ENCODE peak calls at places on chromosomes 6 and 20, in seven cellular contexts. One of them, this sample, is unnamed.

GRCh38 chr6:20454201-20454824 is 52.6 kb downstream of the E2F3 start:
- DNase-seq in HepG2: no peak
- DNase-seq in K562: peak; percentile 69
- DNase-seq in SK-N-SH: no peak
- DNase-seq in HCT116: no peak
- DNase-seq in H1: no peak
- DNase-seq in GM12878: no peak
- DNase-seq in this sample: no peak

GRCh38 chr6:139029470-139030210 is 1.1 kb downstream of the ABRACL start:
- DNase-seq in HepG2: no peak
- DNase-seq in K562: peak; percentile 29
- DNase-seq in SK-N-SH: no peak
- DNase-seq in HCT116: no peak
- DNase-seq in H1: peak; percentile 70
- DNase-seq in GM12878: no peak
- DNase-seq in this sample: no peak

GRCh38 chr6:42142118-42142835 is at the start of gene C6orf132:
- DNase-seq in HepG2: peak; percentile 43
- DNase-seq in K562: no peak
- DNase-seq in SK-N-SH: peak; percentile 44
- DNase-seq in HCT116: no peak
- DNase-seq in H1: peak; percentile 86
- DNase-seq in GM12878: no peak
- DNase-seq in this sample: no peak

GRCh38 chr20:49270736-49271135 is 7.1 kb downstream of the ZNFX1 start:
- DNase-seq in HepG2: no peak
- DNase-seq in K562: no peak
- DNase-seq in SK-N-SH: no peak
- DNase-seq in HCT116: no peak
- DNase-seq in H1: no peak
- DNase-seq in GM12878: no peak
- DNase-seq in this sample: no peak

GRCh38 chr6:39342692-39343460 is 20.4 kb upstream of the KCNK16 start:
- DNase-seq in HepG2: no peak
- DNase-seq in K562: no peak
- DNase-seq in SK-N-SH: no peak
- DNase-seq in HCT116: no peak
- DNase-seq in H1: no peak
- DNase-seq in GM12878: no peak
- DNase-seq in this sample: no peak

GRCh38 chr6:142009647-142010046 is 123.1 kb upstream of the GJE1 start:
- DNase-seq in HepG2: no peak
- DNase-seq in K562: peak; percentile 48
- DNase-seq in SK-N-SH: no peak
- DNase-seq in HCT116: peak; percentile 98
- DNase-seq in H1: no peak
- DNase-seq in GM12878: no peak
- DNase-seq in this sample: no peak

GRCh38 chr20:62603907-62604785 is 38.2 kb upstream of the SLCO4A1 start:
- DNase-seq in HepG2: no peak
- DNase-seq in K562: no peak
- DNase-seq in SK-N-SH: no peak
- DNase-seq in HCT116: no peak
- DNase-seq in H1: no peak
- DNase-seq in GM12878: no peak
- DNase-seq in this sample: no peak

GRCh38 chr20:1438361-1438760 is 28.3 kb downstream of the NSFL1C start:
- DNase-seq in HepG2: no peak
- DNase-seq in K562: no peak
- DNase-seq in SK-N-SH: no peak
- DNase-seq in HCT116: no peak
- DNase-seq in H1: no peak
- DNase-seq in GM12878: no peak
- DNase-seq in this sample: no peak

GRCh38 chr6:98976674-98977365 is 29.1 kb upstream of the FBXL4 start:
- DNase-seq in HepG2: no peak
- DNase-seq in K562: no peak
- DNase-seq in SK-N-SH: no peak
- DNase-seq in HCT116: no peak
- DNase-seq in H1: no peak
- DNase-seq in GM12878: no peak
- DNase-seq in this sample: no peak

GRCh38 chr6:53894086-53894485 is 99.3 kb downstream of the LRRC1 start:
- DNase-seq in HepG2: no peak
- DNase-seq in K562: no peak
- DNase-seq in SK-N-SH: no peak
- DNase-seq in HCT116: no peak
- DNase-seq in H1: no peak
- DNase-seq in GM12878: no peak
- DNase-seq in this sample: no peak

GRCh38 chr6:133587841-133588240 is 301.1 kb upstream of the TCF21 start:
- DNase-seq in HepG2: no peak
- DNase-seq in K562: no peak
- DNase-seq in SK-N-SH: no peak
- DNase-seq in HCT116: no peak
- DNase-seq in H1: no peak
- DNase-seq in GM12878: no peak
- DNase-seq in this sample: no peak

GRCh38 chr20:38601216-38602184 is at the start of gene ARHGAP40:
- DNase-seq in HepG2: peak; percentile 54
- DNase-seq in K562: peak; percentile 62
- DNase-seq in SK-N-SH: peak; percentile 61
- DNase-seq in HCT116: peak; percentile 42
- DNase-seq in H1: peak; percentile 72
- DNase-seq in GM12878: no peak
- DNase-seq in this sample: no peak

GRCh38 chr6:159887761-159888160 is 3.0 kb upstream of the MAS1 start:
- DNase-seq in HepG2: peak; percentile 10
- DNase-seq in K562: no peak
- DNase-seq in SK-N-SH: no peak
- DNase-seq in HCT116: no peak
- DNase-seq in H1: no peak
- DNase-seq in GM12878: no peak
- DNase-seq in this sample: no peak

GRCh38 chr6:139765825-139766285 is 391.4 kb upstream of the CITED2 start:
- DNase-seq in HepG2: peak; percentile 70
- DNase-seq in K562: peak; percentile 69
- DNase-seq in SK-N-SH: no peak
- DNase-seq in HCT116: peak; percentile 55
- DNase-seq in H1: no peak
- DNase-seq in GM12878: no peak
- DNase-seq in this sample: peak; percentile 86

GRCh38 chr20:62553838-62554161 is 78.0 kb upstream of the GATA5 start:
- DNase-seq in HepG2: no peak
- DNase-seq in K562: no peak
- DNase-seq in SK-N-SH: no peak
- DNase-seq in HCT116: no peak
- DNase-seq in H1: no peak
- DNase-seq in GM12878: no peak
- DNase-seq in this sample: no peak

GRCh38 chr20:9460518-9460917 is 53.9 kb upstream of the LAMP5 start:
- DNase-seq in HepG2: no peak
- DNase-seq in K562: no peak
- DNase-seq in SK-N-SH: no peak
- DNase-seq in HCT116: no peak
- DNase-seq in H1: no peak
- DNase-seq in GM12878: no peak
- DNase-seq in this sample: no peak

GRCh38 chr20:55790178-55790577 is 215.1 kb downstream of the CBLN4 start:
- DNase-seq in HepG2: no peak
- DNase-seq in K562: no peak
- DNase-seq in SK-N-SH: no peak
- DNase-seq in HCT116: no peak
- DNase-seq in H1: no peak
- DNase-seq in GM12878: no peak
- DNase-seq in this sample: no peak

GRCh38 chr6:33144373-33144772 is 47.9 kb downstream of the COL11A2 start:
- DNase-seq in HepG2: no peak
- DNase-seq in K562: no peak
- DNase-seq in SK-N-SH: no peak
- DNase-seq in HCT116: no peak
- DNase-seq in H1: no peak
- DNase-seq in GM12878: no peak
- DNase-seq in this sample: no peak

DNA sequence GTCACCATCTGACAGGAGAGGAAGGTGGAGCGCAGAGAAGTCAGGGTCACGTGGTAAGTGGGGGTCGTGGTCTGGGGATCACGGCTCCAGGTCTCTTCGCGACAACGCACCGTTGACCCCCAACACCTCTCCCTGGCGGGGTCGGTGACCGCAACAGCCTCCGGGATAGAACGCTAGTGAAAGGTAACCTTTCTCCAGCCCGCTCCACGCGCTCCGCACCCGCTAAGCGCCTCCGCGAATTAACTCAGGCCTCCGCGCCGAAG is 600 bp upstream of the SYNJ2 start:
- DNase-seq in HepG2: no peak
- DNase-seq in K562: peak; percentile 57
- DNase-seq in SK-N-SH: no peak
- DNase-seq in HCT116: no peak
- DNase-seq in H1: no peak
- DNase-seq in GM12878: no peak
- DNase-seq in this sample: no peak
- H3K4me3 ChIP-seq in HepG2: peak overlapping the region; percentile 77
- H3K4me3 ChIP-seq in K562: peak overlapping the region; percentile 79
- H3K4me3 ChIP-seq in SK-N-SH: peak overlapping the region; percentile 87
- H3K4me3 ChIP-seq in HCT116: peak overlapping the region; percentile 63
- H3K4me3 ChIP-seq in H1: peak overlapping the region; percentile 61
- H3K4me3 ChIP-seq in GM12878: peak overlapping the region; percentile 70
- H3K4me3 ChIP-seq in this sample: peak overlapping the region; percentile 62

GRCh38 chr20:43341541-43341940 is 116.2 kb upstream of the SRSF6 start:
- DNase-seq in HepG2: no peak
- DNase-seq in K562: no peak
- DNase-seq in SK-N-SH: no peak
- DNase-seq in HCT116: no peak
- DNase-seq in H1: no peak
- DNase-seq in GM12878: no peak
- DNase-seq in this sample: no peak
- TF ChIP-seq SIN3A in HepG2: no peak
- TF ChIP-seq SIN3A in K562: no peak
- TF ChIP-seq SIN3A in SK-N-SH: no peak
- TF ChIP-seq SIN3A in HCT116: no peak
- TF ChIP-seq SIN3A in H1: no peak
- TF ChIP-seq SIN3A in GM12878: no peak
- TF ChIP-seq SIN3A in this sample: no peak

GRCh38 chr20:43961541-43962471 is 47.2 kb downstream of the TOX2 start:
- DNase-seq in HepG2: no peak
- DNase-seq in K562: no peak
- DNase-seq in SK-N-SH: peak; percentile 81
- DNase-seq in HCT116: no peak
- DNase-seq in H1: no peak
- DNase-seq in GM12878: no peak
- DNase-seq in this sample: no peak
- H3K4me1 ChIP-seq in HepG2: peaks cover 35% of the 10 kb centered on the region
- H3K4me1 ChIP-seq in K562: peaks cover 7% of the 10 kb centered on the region
- H3K4me1 ChIP-seq in SK-N-SH: peaks cover 4% of the 10 kb centered on the region
- H3K4me1 ChIP-seq in HCT116: peaks cover 88% of the 10 kb centered on the region
- H3K4me1 ChIP-seq in H1: no peaks in the 10 kb centered on the region
- H3K4me1 ChIP-seq in GM12878: peaks cover 22% of the 10 kb centered on the region
- H3K4me1 ChIP-seq in this sample: peaks cover 78% of the 10 kb centered on the region

DNA sequence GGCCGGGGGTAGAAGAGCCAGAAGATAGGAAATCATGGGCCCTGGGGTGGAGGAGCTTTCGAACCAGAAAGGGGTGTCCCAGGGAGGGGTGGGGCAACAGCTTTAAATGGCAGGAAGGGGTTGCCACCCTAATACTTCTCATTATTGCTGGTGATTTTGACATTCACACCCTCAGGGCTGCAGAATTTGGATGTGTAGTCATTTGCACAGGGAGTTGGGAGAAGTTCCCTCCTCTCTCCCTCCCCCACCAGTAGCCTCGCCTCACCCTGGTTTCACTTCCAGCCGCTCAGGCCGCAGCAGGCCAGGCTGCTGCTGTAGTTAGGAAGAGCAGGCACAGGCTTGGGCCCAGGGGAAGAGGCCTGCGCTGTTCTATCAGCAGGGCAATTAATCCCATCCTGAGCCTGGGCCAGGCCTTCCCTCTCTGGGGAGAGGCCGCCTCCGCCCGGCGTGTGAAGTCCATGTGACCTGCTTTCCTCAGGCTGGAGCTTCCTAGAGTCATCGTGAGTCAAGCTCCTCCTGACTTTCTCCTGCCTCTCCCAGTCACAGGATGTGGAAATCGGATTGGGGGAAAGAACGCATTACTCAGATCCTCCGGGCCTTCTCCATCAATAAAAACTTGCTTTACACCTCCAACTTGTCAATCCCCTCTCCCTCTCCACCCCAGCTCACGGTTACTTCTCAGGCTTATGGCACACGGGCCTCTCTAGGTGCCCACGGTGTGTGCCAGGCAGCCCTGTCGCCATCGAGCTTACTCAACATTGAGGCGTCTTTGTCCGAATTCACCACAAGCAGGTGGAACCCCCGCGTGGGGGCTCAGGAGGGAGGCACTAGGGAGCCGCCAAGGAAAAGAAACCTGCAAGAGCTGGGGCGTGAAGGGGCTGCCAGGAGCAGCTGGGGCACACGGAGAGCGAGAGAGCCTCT is 7.8 kb downstream of the ADTRP start:
- DNase-seq in HepG2: no peak
- DNase-seq in K562: peak; percentile 44
- DNase-seq in SK-N-SH: peak; percentile 24
- DNase-seq in HCT116: peak; percentile 89
- DNase-seq in H1: peak; percentile 48
- DNase-seq in GM12878: no peak
- DNase-seq in this sample: no peak
- H3K4me3 ChIP-seq in HepG2: no peak overlapping the region
- H3K4me3 ChIP-seq in K562: no peak overlapping the region
- H3K4me3 ChIP-seq in SK-N-SH: no peak overlapping the region
- H3K4me3 ChIP-seq in HCT116: peak overlapping the region; percentile 37
- H3K4me3 ChIP-seq in H1: no peak overlapping the region
- H3K4me3 ChIP-seq in GM12878: no peak overlapping the region
- H3K4me3 ChIP-seq in this sample: no peak overlapping the region

GRCh38 chr6:125273965-125274364 is 27.8 kb downstream of the HDDC2 start:
- DNase-seq in HepG2: no peak
- DNase-seq in K562: no peak
- DNase-seq in SK-N-SH: no peak
- DNase-seq in HCT116: peak; percentile 10
- DNase-seq in H1: no peak
- DNase-seq in GM12878: no peak
- DNase-seq in this sample: no peak
- TF ChIP-seq SIN3A in HepG2: no peak
- TF ChIP-seq SIN3A in K562: no peak
- TF ChIP-seq SIN3A in SK-N-SH: no peak
- TF ChIP-seq SIN3A in HCT116: no peak
- TF ChIP-seq SIN3A in H1: no peak
- TF ChIP-seq SIN3A in GM12878: no peak
- TF ChIP-seq SIN3A in this sample: no peak